ENCODE peak calls at places on chromosomes 2 and 18, in seven cellular contexts. One of them, this sample, is unnamed.

GRCh38 chr2:73386342-73386868 is 769 bp downstream of the ALMS1 start:
- DNase-seq in tibial artery: no peak
- DNase-seq in OCI-LY7: no peak
- DNase-seq in HCT116: no peak
- DNase-seq in brain microvascular endothelial cell: no peak
- DNase-seq in neural progenitor cell: peak
- DNase-seq in uterus: no peak
- DNase-seq in this sample: no peak

GRCh38 chr2:56053679-56054078 is 130.1 kb upstream of the EFEMP1 start:
- DNase-seq in tibial artery: no peak
- DNase-seq in OCI-LY7: no peak
- DNase-seq in HCT116: no peak
- DNase-seq in brain microvascular endothelial cell: no peak
- DNase-seq in neural progenitor cell: peak
- DNase-seq in uterus: no peak
- DNase-seq in this sample: no peak

GRCh38 chr2:234497592-234498023 is 727 bp upstream of the ARL4C start:
- DNase-seq in tibial artery: no peak
- DNase-seq in OCI-LY7: no peak
- DNase-seq in HCT116: no peak
- DNase-seq in brain microvascular endothelial cell: no peak
- DNase-seq in neural progenitor cell: no peak
- DNase-seq in uterus: no peak
- DNase-seq in this sample: no peak

GRCh38 chr18:13416208-13416607 is 197.6 kb downstream of the LDLRAD4 start:
- DNase-seq in tibial artery: no peak
- DNase-seq in OCI-LY7: no peak
- DNase-seq in HCT116: no peak
- DNase-seq in brain microvascular endothelial cell: no peak
- DNase-seq in neural progenitor cell: no peak
- DNase-seq in uterus: no peak
- DNase-seq in this sample: no peak

GRCh38 chr2:29747786-29748470 is 173.5 kb downstream of the ALK start:
- DNase-seq in tibial artery: no peak
- DNase-seq in OCI-LY7: no peak
- DNase-seq in HCT116: peak
- DNase-seq in brain microvascular endothelial cell: peak
- DNase-seq in neural progenitor cell: peak
- DNase-seq in uterus: no peak
- DNase-seq in this sample: peak

GRCh38 chr2:232926448-232927040 is 56.5 kb downstream of the SNORC start:
- DNase-seq in tibial artery: no peak
- DNase-seq in OCI-LY7: no peak
- DNase-seq in HCT116: no peak
- DNase-seq in brain microvascular endothelial cell: no peak
- DNase-seq in neural progenitor cell: peak
- DNase-seq in uterus: no peak
- DNase-seq in this sample: no peak

GRCh38 chr2:46615555-46616487 is 136.5 kb downstream of the TMEM247 start:
- DNase-seq in tibial artery: no peak
- DNase-seq in OCI-LY7: peak
- DNase-seq in HCT116: no peak
- DNase-seq in brain microvascular endothelial cell: no peak
- DNase-seq in neural progenitor cell: peak
- DNase-seq in uterus: no peak
- DNase-seq in this sample: peak

GRCh38 chr2:127531133-127531709 is 4.3 kb upstream of the MYO7B start:
- DNase-seq in tibial artery: no peak
- DNase-seq in OCI-LY7: no peak
- DNase-seq in HCT116: no peak
- DNase-seq in brain microvascular endothelial cell: no peak
- DNase-seq in neural progenitor cell: no peak
- DNase-seq in uterus: no peak
- DNase-seq in this sample: no peak

GRCh38 chr2:33131108-33131507 is 184.4 kb downstream of the LTBP1 start:
- DNase-seq in tibial artery: no peak
- DNase-seq in OCI-LY7: no peak
- DNase-seq in HCT116: no peak
- DNase-seq in brain microvascular endothelial cell: no peak
- DNase-seq in neural progenitor cell: no peak
- DNase-seq in uterus: no peak
- DNase-seq in this sample: peak

GRCh38 chr2:71277536-71278103 is 50.7 kb upstream of the PAIP2B start:
- DNase-seq in tibial artery: peak
- DNase-seq in OCI-LY7: peak
- DNase-seq in HCT116: peak
- DNase-seq in brain microvascular endothelial cell: peak
- DNase-seq in neural progenitor cell: peak
- DNase-seq in uterus: no peak
- DNase-seq in this sample: peak

GRCh38 chr2:31297751-31298150 is 63.8 kb downstream of the EHD3 start:
- DNase-seq in tibial artery: no peak
- DNase-seq in OCI-LY7: peak
- DNase-seq in HCT116: no peak
- DNase-seq in brain microvascular endothelial cell: peak
- DNase-seq in neural progenitor cell: no peak
- DNase-seq in uterus: no peak
- DNase-seq in this sample: no peak

GRCh38 chr18:24544141-24544498 is 83.7 kb downstream of the HRH4 start:
- DNase-seq in tibial artery: no peak
- DNase-seq in OCI-LY7: peak
- DNase-seq in HCT116: peak
- DNase-seq in brain microvascular endothelial cell: no peak
- DNase-seq in neural progenitor cell: peak
- DNase-seq in uterus: no peak
- DNase-seq in this sample: peak

GRCh38 chr2:149410701-149411484 is 80.5 kb downstream of the LYPD6 start:
- DNase-seq in tibial artery: no peak
- DNase-seq in OCI-LY7: no peak
- DNase-seq in HCT116: no peak
- DNase-seq in brain microvascular endothelial cell: no peak
- DNase-seq in neural progenitor cell: no peak
- DNase-seq in uterus: no peak
- DNase-seq in this sample: no peak

GRCh38 chr2:124147552-124147951 is 122.5 kb downstream of the CNTNAP5 start:
- DNase-seq in tibial artery: no peak
- DNase-seq in OCI-LY7: no peak
- DNase-seq in HCT116: no peak
- DNase-seq in brain microvascular endothelial cell: no peak
- DNase-seq in neural progenitor cell: peak
- DNase-seq in uterus: no peak
- DNase-seq in this sample: no peak

GRCh38 chr2:240298803-240299709 is 136.4 kb upstream of the GPC1 start:
- DNase-seq in tibial artery: no peak
- DNase-seq in OCI-LY7: no peak
- DNase-seq in HCT116: no peak
- DNase-seq in brain microvascular endothelial cell: no peak
- DNase-seq in neural progenitor cell: no peak
- DNase-seq in uterus: no peak
- DNase-seq in this sample: no peak

GRCh38 chr2:118121986-118122767 is 33.9 kb downstream of the INSIG2 start:
- DNase-seq in tibial artery: no peak
- DNase-seq in OCI-LY7: no peak
- DNase-seq in HCT116: no peak
- DNase-seq in brain microvascular endothelial cell: no peak
- DNase-seq in neural progenitor cell: no peak
- DNase-seq in uterus: no peak
- DNase-seq in this sample: no peak

GRCh38 chr2:38741542-38741852 is 9.7 kb downstream of the SRSF7 start:
- DNase-seq in tibial artery: no peak
- DNase-seq in OCI-LY7: no peak
- DNase-seq in HCT116: no peak
- DNase-seq in brain microvascular endothelial cell: no peak
- DNase-seq in neural progenitor cell: no peak
- DNase-seq in uterus: no peak
- DNase-seq in this sample: no peak

GRCh38 chr2:38742797-38743559 is 8.2 kb downstream of the SRSF7 start:
- DNase-seq in tibial artery: no peak
- DNase-seq in OCI-LY7: no peak
- DNase-seq in HCT116: no peak
- DNase-seq in brain microvascular endothelial cell: no peak
- DNase-seq in neural progenitor cell: no peak
- DNase-seq in uterus: no peak
- DNase-seq in this sample: no peak

GRCh38 chr2:38743672-38744398 is 7.3 kb downstream of the SRSF7 start:
- DNase-seq in tibial artery: no peak
- DNase-seq in OCI-LY7: no peak
- DNase-seq in HCT116: no peak
- DNase-seq in brain microvascular endothelial cell: no peak
- DNase-seq in neural progenitor cell: no peak
- DNase-seq in uterus: no peak
- DNase-seq in this sample: no peak

GRCh38 chr2:38747007-38747424 is 4.1 kb downstream of the SRSF7 start:
- DNase-seq in tibial artery: no peak
- DNase-seq in OCI-LY7: no peak
- DNase-seq in HCT116: no peak
- DNase-seq in brain microvascular endothelial cell: no peak
- DNase-seq in neural progenitor cell: no peak
- DNase-seq in uterus: no peak
- DNase-seq in this sample: no peak

DNA sequence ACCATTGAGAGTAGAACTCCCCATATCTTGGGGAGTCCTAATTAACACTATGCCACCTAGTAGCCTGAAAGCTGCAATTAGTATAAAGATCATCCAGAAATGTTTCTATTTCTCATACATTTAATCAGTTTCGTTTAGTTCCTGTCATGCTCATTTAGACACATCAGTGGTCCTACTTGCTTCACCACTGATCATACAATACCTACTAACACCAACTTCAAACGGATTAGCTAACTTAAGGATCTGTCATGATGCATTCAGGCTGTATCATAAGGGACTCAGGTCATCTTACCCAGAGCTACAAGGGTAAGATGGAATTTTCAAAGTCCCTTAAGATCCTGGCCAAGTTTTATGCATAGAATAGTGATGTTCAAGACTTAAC is 6.8 kb downstream of the SRSF7 start:
- DNase-seq in tibial artery: no peak
- DNase-seq in OCI-LY7: no peak
- DNase-seq in HCT116: no peak
- DNase-seq in brain microvascular endothelial cell: no peak
- DNase-seq in neural progenitor cell: no peak
- DNase-seq in uterus: no peak
- DNase-seq in this sample: no peak
- H3K4me3 ChIP-seq in tibial artery: no peak
- H3K4me3 ChIP-seq in OCI-LY7: no peak
- H3K4me3 ChIP-seq in HCT116: no peak
- H3K4me3 ChIP-seq in brain microvascular endothelial cell: no peak
- H3K4me3 ChIP-seq in neural progenitor cell: no peak
- H3K4me3 ChIP-seq in uterus: no peak
- H3K4me3 ChIP-seq in this sample: no peak

GRCh38 chr2:197453914-197454398 is 604 bp downstream of the COQ10B start:
- DNase-seq in tibial artery: peak
- DNase-seq in OCI-LY7: no peak
- DNase-seq in HCT116: peak
- DNase-seq in brain microvascular endothelial cell: no peak
- DNase-seq in neural progenitor cell: no peak
- DNase-seq in uterus: peak
- DNase-seq in this sample: peak

GRCh38 chr2:197452754-197453122 is 614 bp upstream of the COQ10B start:
- DNase-seq in tibial artery: no peak
- DNase-seq in OCI-LY7: no peak
- DNase-seq in HCT116: no peak
- DNase-seq in brain microvascular endothelial cell: no peak
- DNase-seq in neural progenitor cell: no peak
- DNase-seq in uterus: no peak
- DNase-seq in this sample: no peak

GRCh38 chr2:197453123-197453913 is at the start of gene COQ10B:
- DNase-seq in tibial artery: peak
- DNase-seq in OCI-LY7: peak
- DNase-seq in HCT116: peak
- DNase-seq in brain microvascular endothelial cell: peak
- DNase-seq in neural progenitor cell: peak
- DNase-seq in uterus: peak
- DNase-seq in this sample: peak

GRCh38 chr2:197454923-197455322 is 1.6 kb downstream of the COQ10B start:
- DNase-seq in tibial artery: no peak
- DNase-seq in OCI-LY7: no peak
- DNase-seq in HCT116: no peak
- DNase-seq in brain microvascular endothelial cell: no peak
- DNase-seq in neural progenitor cell: no peak
- DNase-seq in uterus: no peak
- DNase-seq in this sample: no peak

DNA sequence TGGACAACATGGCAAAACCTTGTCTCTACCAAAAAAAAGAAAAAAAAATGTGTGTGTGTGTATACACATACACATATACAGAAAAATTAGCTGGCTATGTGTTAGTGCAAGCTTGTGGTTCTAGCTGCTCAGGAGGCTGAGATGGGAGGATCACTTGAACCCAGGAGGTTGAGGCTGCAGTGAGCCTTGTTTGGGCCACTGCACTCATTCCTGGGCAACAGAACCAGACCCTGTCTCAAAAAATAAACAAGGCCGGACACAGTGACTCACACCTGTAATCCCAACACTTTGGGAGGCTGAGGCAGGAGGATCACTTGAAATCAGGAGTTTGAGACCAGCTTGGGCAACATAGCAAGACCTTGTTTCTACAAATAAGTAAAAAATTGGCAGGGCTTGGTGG is 2.1 kb downstream of the COQ10B start:
- DNase-seq in tibial artery: no peak
- DNase-seq in OCI-LY7: no peak
- DNase-seq in HCT116: no peak
- DNase-seq in brain microvascular endothelial cell: no peak
- DNase-seq in neural progenitor cell: no peak
- DNase-seq in uterus: no peak
- DNase-seq in this sample: no peak
- H3K4me3 ChIP-seq in tibial artery: no peak
- H3K4me3 ChIP-seq in OCI-LY7: no peak
- H3K4me3 ChIP-seq in HCT116: no peak
- H3K4me3 ChIP-seq in brain microvascular endothelial cell: no peak
- H3K4me3 ChIP-seq in neural progenitor cell: no peak
- H3K4me3 ChIP-seq in uterus: no peak
- H3K4me3 ChIP-seq in this sample: no peak

DNA sequence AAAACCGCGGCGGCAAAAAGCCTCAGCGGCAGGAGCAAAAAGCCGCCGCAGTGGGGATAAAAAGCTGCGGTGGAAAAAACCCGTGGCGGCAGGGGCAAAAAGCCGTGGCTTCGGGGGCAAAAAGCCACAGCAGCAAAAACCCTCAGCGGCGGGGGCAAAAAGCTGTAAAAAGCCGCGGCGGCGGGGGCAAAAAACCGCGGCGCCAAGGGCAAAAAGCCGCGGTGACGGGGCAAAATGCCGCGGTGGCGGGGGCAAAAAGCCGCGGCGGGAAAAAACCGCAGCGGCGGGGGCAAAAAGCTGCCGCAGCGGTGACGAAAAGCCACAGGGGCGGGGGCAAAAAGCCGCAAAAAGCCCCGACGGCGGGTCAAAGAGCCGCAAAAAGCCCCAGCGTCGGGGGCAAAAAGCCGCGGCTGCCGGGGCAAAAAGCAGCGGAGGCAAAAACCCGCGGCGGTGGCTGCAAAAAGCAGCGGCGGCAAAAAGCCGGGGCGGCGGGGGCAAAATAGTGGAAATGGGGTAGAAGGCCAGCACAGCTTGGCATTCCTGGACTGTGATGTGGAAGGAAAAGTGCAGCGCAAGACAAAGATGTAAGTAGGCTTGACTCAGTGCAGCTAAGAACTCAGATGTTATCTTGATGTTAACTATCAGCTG is 151.8 kb downstream of the ANKRD30BL start:
- DNase-seq in tibial artery: no peak
- DNase-seq in OCI-LY7: no peak
- DNase-seq in HCT116: no peak
- DNase-seq in brain microvascular endothelial cell: peak
- DNase-seq in neural progenitor cell: peak
- DNase-seq in uterus: no peak
- DNase-seq in this sample: peak
- H3K4me3 ChIP-seq in tibial artery: peak
- H3K4me3 ChIP-seq in OCI-LY7: no peak
- H3K4me3 ChIP-seq in HCT116: no peak
- H3K4me3 ChIP-seq in brain microvascular endothelial cell: peak
- H3K4me3 ChIP-seq in neural progenitor cell: peak
- H3K4me3 ChIP-seq in uterus: no peak
- H3K4me3 ChIP-seq in this sample: no peak

GRCh38 chr18:57931038-57931437 is 113.0 kb upstream of the NEDD4L start:
- DNase-seq in tibial artery: no peak
- DNase-seq in OCI-LY7: peak
- DNase-seq in HCT116: no peak
- DNase-seq in brain microvascular endothelial cell: no peak
- DNase-seq in neural progenitor cell: no peak
- DNase-seq in uterus: no peak
- DNase-seq in this sample: no peak
- H3K4me3 ChIP-seq in tibial artery: no peak
- H3K4me3 ChIP-seq in OCI-LY7: no peak
- H3K4me3 ChIP-seq in HCT116: no peak
- H3K4me3 ChIP-seq in brain microvascular endothelial cell: no peak
- H3K4me3 ChIP-seq in neural progenitor cell: no peak
- H3K4me3 ChIP-seq in uterus: no peak
- H3K4me3 ChIP-seq in this sample: no peak